ENCODE peak calls at places on chromosomes 6 and 20, in four cellular contexts. K is H1, M is HepG2, Y is K562. C is an unnamed sample.

GRCh38 chr6:144873653-144874378 is 588.7 kb downstream of the UTRN start:
- DNase-seq in K (no peak), M (no peak), Y (no peak), C (no peak)

GRCh38 chr6:37657117-37657886 is 40.4 kb downstream of the MDGA1 start:
- DNase-seq in K (no peak), M (no peak), Y (no peak), C (peak; percentile 47)

GRCh38 chr6:72950114-72950860 is 275.0 kb downstream of the KHDC1L start:
- DNase-seq in K (no peak), M (peak; percentile 31), Y (no peak), C (peak; percentile 4)

GRCh38 chr6:33914519-33915120 is 110.8 kb upstream of the MLN start:
- DNase-seq in K (no peak), M (no peak), Y (no peak), C (no peak)

GRCh38 chr6:168216139-168216538 is 103.4 kb downstream of the DACT2 start:
- DNase-seq in K (peak; percentile 41), M (no peak), Y (no peak), C (no peak)

GRCh38 chr6:22825210-22825609 is 255.8 kb downstream of the HDGFL1 start:
- DNase-seq in K (no peak), M (no peak), Y (no peak), C (no peak)

GRCh38 chr20:51711426-51711825 is 56.8 kb downstream of the ATP9A start:
- DNase-seq in K (no peak), M (no peak), Y (no peak), C (no peak)

GRCh38 chr20:61371501-61372150 is 119.6 kb downstream of the CDH4 start:
- DNase-seq in K (no peak), M (no peak), Y (no peak), C (no peak)

GRCh38 chr20:38283236-38283635 is 20.7 kb upstream of the BPI start:
- DNase-seq in K (no peak), M (no peak), Y (no peak), C (no peak)

GRCh38 chr20:32820000-32820697 is 395 bp downstream of the MAPRE1 start:
- DNase-seq in K (no peak), M (peak; percentile 72), Y (peak; percentile 92), C (peak; percentile 15)

GRCh38 chr6:133906050-133906449 is 17.1 kb downstream of the TCF21 start:
- DNase-seq in K (no peak), M (no peak), Y (no peak), C (no peak)

GRCh38 chr6:138115877-138116660 is 8.8 kb upstream of the PERP start:
- DNase-seq in K (no peak), M (peak; percentile 71), Y (peak; percentile 75), C (peak; percentile 58)

GRCh38 chr6:87907521-87907920 is 140.1 kb upstream of the SPACA1 start:
- DNase-seq in K (no peak), M (no peak), Y (no peak), C (no peak)

GRCh38 chr20:58473818-58474425 is 41.3 kb downstream of the APCDD1L start:
- DNase-seq in K (no peak), M (no peak), Y (no peak), C (no peak)

GRCh38 chr20:23115823-23116222 is 29.7 kb upstream of the CD93 start:
- DNase-seq in K (no peak), M (no peak), Y (no peak), C (no peak)

GRCh38 chr20:36285746-36286447 is 20.2 kb upstream of the DLGAP4 start:
- DNase-seq in K (no peak), M (no peak), Y (no peak), C (no peak)

GRCh38 chr20:32539817-32540675 is 45.1 kb downstream of the NOL4L start:
- DNase-seq in K (no peak), M (peak; percentile 71), Y (no peak), C (no peak)

GRCh38 chr6:38337819-38338465 is 301.8 kb downstream of the BTBD9 start:
- DNase-seq in K (no peak), M (peak; percentile 33), Y (no peak), C (peak; percentile 55)

GRCh38 chr6:44439270-44440045 is 52.0 kb downstream of the CDC5L start:
- DNase-seq in K (no peak), M (no peak), Y (no peak), C (no peak)

GRCh38 chr6:35359744-35360348 is 17.5 kb downstream of the PPARD start:
- DNase-seq in K (no peak), M (no peak), Y (no peak), C (no peak)
- TF ChIP-seq FOSL1 in K (no peak), M (no peak), Y (no peak), C (no peak)

GRCh38 chr6:111950661-111951426 is 77.6 kb upstream of the FYN start:
- DNase-seq in K (no peak), M (no peak), Y (no peak), C (no peak)
- TF ChIP-seq FOSL1 in K (no peak), M (no peak), Y (no peak), C (no peak)

DNA sequence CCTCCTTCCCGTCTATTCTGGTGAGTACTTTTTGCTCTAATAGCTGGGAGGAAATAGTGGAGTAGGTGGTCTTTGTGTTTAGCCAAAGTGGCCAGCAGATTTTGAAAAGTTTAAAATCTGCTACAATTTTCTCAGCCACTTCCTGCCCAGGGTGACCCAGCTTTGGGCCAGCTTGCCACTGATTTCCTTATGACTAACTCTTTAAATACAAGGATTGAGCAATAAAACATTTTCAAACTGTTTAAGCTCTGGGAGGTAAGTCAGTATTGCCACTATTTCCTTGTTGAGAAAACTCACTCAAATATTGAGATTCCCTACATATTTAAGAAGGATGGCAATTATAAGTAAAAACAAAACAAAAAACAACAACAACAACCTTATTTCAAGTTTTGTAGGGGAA is 54.5 kb downstream of the TRMT11 start:
- DNase-seq in K (no peak), M (peak; percentile 24), Y (no peak), C (no peak)
- TF ChIP-seq FOSL1 in K (no peak), M (peak; percentile 45), Y (no peak), C (no peak)

GRCh38 chr20:4091332-4092135 is 76.2 kb upstream of the RNF24 start:
- DNase-seq in K (no peak), M (peak; percentile 67), Y (peak; percentile 66), C (no peak)
- TF ChIP-seq FOSL1 in K (no peak), M (no peak), Y (no peak), C (no peak)

GRCh38 chr6:156687875-156688549 is 89.2 kb upstream of the ARID1B start:
- DNase-seq in K (no peak), M (no peak), Y (peak; percentile 75), C (peak; percentile 10)
- TF ChIP-seq FOSL1 in K (no peak), M (no peak), Y (no peak), C (peak; percentile 3)

GRCh38 chr6:135703621-135704020 is 147.9 kb upstream of the PDE7B start:
- DNase-seq in K (no peak), M (no peak), Y (no peak), C (no peak)

GRCh38 chr6:135702955-135703499 is 148.5 kb upstream of the PDE7B start:
- DNase-seq in K (no peak), M (no peak), Y (no peak), C (no peak)

GRCh38 chr6:135701426-135701825 is 150.1 kb upstream of the PDE7B start:
- DNase-seq in K (no peak), M (no peak), Y (no peak), C (no peak)
- TF ChIP-seq FOSL1 in K (no peak), M (no peak), Y (no peak), C (no peak)

GRCh38 chr6:116011096-116011401 is 49.6 kb downstream of the FRK start:
- DNase-seq in K (no peak), M (no peak), Y (no peak), C (no peak)
- TF ChIP-seq FOSL1 in K (no peak), M (no peak), Y (no peak), C (no peak)

DNA sequence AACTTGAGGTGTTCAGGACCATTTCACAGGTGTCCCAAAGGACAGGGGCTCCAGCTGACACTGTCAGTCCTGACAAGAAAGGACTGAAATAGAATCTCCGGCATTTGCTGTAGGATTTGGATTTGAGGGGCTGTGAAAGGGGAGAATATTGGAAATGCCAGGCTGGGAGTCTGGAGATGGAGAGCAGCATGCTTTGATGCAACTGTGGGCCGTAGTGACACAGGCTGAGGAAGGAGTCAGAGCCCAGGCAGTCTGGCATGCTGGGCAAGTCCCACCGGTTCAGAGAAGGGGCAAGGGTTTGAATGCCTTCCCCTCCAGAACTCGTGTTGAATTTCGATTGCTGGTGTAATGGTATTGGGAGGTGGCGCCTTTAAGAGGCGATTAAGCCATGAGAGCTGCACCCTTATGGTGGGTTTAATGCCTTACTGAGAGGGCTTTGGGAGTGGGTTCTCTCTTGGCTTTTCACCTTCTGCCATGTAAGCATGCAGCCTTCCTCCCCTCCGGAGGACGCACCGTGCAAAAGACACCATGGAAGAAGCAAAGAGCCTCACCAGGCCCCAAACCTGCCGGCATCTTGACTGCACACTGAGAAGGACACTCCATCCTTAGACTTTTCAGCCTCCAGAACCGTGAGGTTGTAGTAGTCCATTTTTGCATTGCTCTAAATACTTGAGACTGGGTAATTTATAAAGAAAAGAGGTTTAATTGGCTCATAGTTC is 9.4 kb upstream of the PYGB start:
- DNase-seq in K (no peak), M (no peak), Y (no peak), C (no peak)
- TF ChIP-seq FOSL1 in K (no peak), M (no peak), Y (no peak), C (no peak)